ENCODE peak calls at places on chromosomes 7 and 10, in six cellular contexts. D is amygdala, L is HEK293T, X is GM23248, Z is mucosa of descending colon, K is hippocampal formation. T is an unnamed sample.

GRCh38 chr10:110221044-110221720 is 13.8 kb downstream of the MXI1 start:
- DNase-seq in K (no peak), L (no peak), X (no peak), Z (no peak), D (no peak), T (peak)

GRCh38 chr10:131848296-131848695 is 52.5 kb upstream of the PPP2R2D start:
- DNase-seq in K (no peak), X (no peak), L (no peak), D (no peak), Z (no peak), T (no peak)

GRCh38 chr7:155984609-155985405 is 172.5 kb upstream of the SHH start:
- DNase-seq in L (no peak), D (no peak), X (no peak), K (no peak), Z (no peak), T (no peak)

GRCh38 chr7:111743244-111743852 is 181.1 kb upstream of the IMMP2L start:
- DNase-seq in D (no peak), Z (no peak), K (no peak), L (no peak), X (no peak), T (no peak)

GRCh38 chr7:80498481-80499349 is 13.1 kb downstream of the GNAT3 start:
- DNase-seq in D (no peak), Z (no peak), X (peak), L (no peak), K (no peak), T (peak)

GRCh38 chr7:95144256-95144655 is 180.1 kb downstream of the PON1 start:
- DNase-seq in K (no peak), Z (no peak), L (no peak), D (no peak), X (no peak), T (no peak)

GRCh38 chr7:30659312-30659711 is 22.9 kb downstream of the CRHR2 start:
- DNase-seq in L (no peak), Z (no peak), K (no peak), D (no peak), X (peak), T (peak)

GRCh38 chr7:93409324-93409723 is 165.2 kb downstream of the CALCR start:
- DNase-seq in Z (no peak), L (no peak), D (no peak), K (no peak), X (no peak), T (no peak)

GRCh38 chr10:86065711-86066251 is 300.8 kb downstream of the GRID1 start:
- DNase-seq in L (no peak), K (no peak), X (no peak), D (no peak), Z (no peak), T (no peak)

GRCh38 chr10:51937313-51937712 is 237.9 kb upstream of the CSTF2T start:
- DNase-seq in D (no peak), K (no peak), X (peak), Z (no peak), L (no peak), T (no peak)

GRCh38 chr10:131035779-131036178 is 275.7 kb downstream of the TCERG1L start:
- DNase-seq in D (no peak), X (no peak), K (no peak), Z (no peak), L (no peak), T (no peak)

GRCh38 chr10:126736737-126737136 is 66.2 kb upstream of the C10orf90 start:
- DNase-seq in X (peak), D (no peak), Z (no peak), K (no peak), L (no peak), T (peak)

GRCh38 chr7:150897502-150898474 is 45.5 kb downstream of the AOC1 start:
- DNase-seq in Z (no peak), L (no peak), D (no peak), X (no peak), K (no peak), T (no peak)

GRCh38 chr7:116854132-116854531 is 8.3 kb upstream of the CAPZA2 start:
- DNase-seq in D (no peak), X (no peak), L (no peak), Z (no peak), K (no peak), T (no peak)

GRCh38 chr10:127776816-127777215 is 39.8 kb downstream of the FOXI2 start:
- DNase-seq in X (no peak), D (no peak), Z (no peak), K (no peak), L (no peak), T (no peak)

GRCh38 chr7:77239471-77239870 is 39.9 kb upstream of the FGL2 start:
- DNase-seq in L (no peak), K (no peak), X (no peak), D (no peak), Z (no peak), T (no peak)

GRCh38 chr7:945556-946255 is 8.8 kb downstream of the ADAP1 start:
- DNase-seq in D (no peak), Z (peak), X (no peak), L (no peak), K (no peak), T (no peak)

GRCh38 chr7:116576350-116577319 is 51.8 kb downstream of the CAV1 start:
- DNase-seq in Z (no peak), X (peak), D (no peak), L (no peak), K (no peak), T (peak)

GRCh38 chr10:49139866-49140195 is 6.0 kb upstream of the FAM170B start:
- DNase-seq in X (peak), Z (no peak), K (no peak), D (no peak), L (no peak), T (peak)

GRCh38 chr10:71203124-71203523 is 9.2 kb upstream of the UNC5B start:
- DNase-seq in Z (no peak), D (no peak), L (no peak), K (no peak), X (no peak), T (no peak)

GRCh38 chr10:59625842-59626522 is 83.7 kb downstream of the SLC16A9 start:
- DNase-seq in D (no peak), Z (peak), X (peak), L (peak), K (peak), T (peak)